ENCODE peak calls at places on chromosome 4, in ten cellular contexts. I is RWPE2, S is suprapubic skin, O is HepG2, H is tibial nerve, N is pancreas, V is coronary artery, C is cardiac fibroblast, M is NB4, W is H7. U is an unnamed sample.

GRCh38 chr4:40648742-40649281 is 19.1 kb upstream of the RBM47 start:
- DNase-seq in I (no peak), S (no peak), O (no peak), H (no peak), N (no peak), V (no peak), C (no peak), M (no peak), W (no peak), U (peak)

GRCh38 chr4:3494501-3494900 is 31.4 kb downstream of the DOK7 start:
- DNase-seq in I (no peak), S (no peak), O (no peak), H (no peak), N (no peak), V (no peak), C (peak), M (no peak), W (peak), U (no peak)

GRCh38 chr4:57633212-57633859 is 523.2 kb upstream of the IGFBP7 start:
- DNase-seq in I (no peak), S (no peak), O (no peak), H (no peak), N (no peak), V (no peak), C (no peak), M (no peak), W (no peak), U (no peak)

GRCh38 chr4:100287569-100287968 is 97.3 kb upstream of the DDIT4L start:
- DNase-seq in I (no peak), S (no peak), O (no peak), H (no peak), N (no peak), V (no peak), C (no peak), M (no peak), W (no peak), U (peak)

GRCh38 chr4:40877081-40877480 is 127.3 kb downstream of the NSUN7 start:
- DNase-seq in I (no peak), S (no peak), O (no peak), H (no peak), N (no peak), V (no peak), C (no peak), M (no peak), W (no peak), U (no peak)

GRCh38 chr4:170248576-170248975 is 158.8 kb upstream of the AADAT start:
- DNase-seq in I (no peak), S (no peak), O (no peak), H (no peak), N (no peak), V (no peak), C (no peak), M (no peak), W (no peak), U (no peak)

GRCh38 chr4:25984796-25985195 is 70.8 kb downstream of the SMIM20 start:
- DNase-seq in I (no peak), S (no peak), O (no peak), H (no peak), N (no peak), V (peak), C (no peak), M (no peak), W (no peak), U (no peak)

GRCh38 chr4:119210760-119211159 is 1.8 kb upstream of the USP53 start:
- DNase-seq in I (no peak), S (no peak), O (no peak), H (no peak), N (no peak), V (no peak), C (peak), M (peak), W (no peak), U (no peak)

GRCh38 chr4:8504279-8505007 is 63.9 kb downstream of the TRMT44 start:
- DNase-seq in I (no peak), S (no peak), O (peak), H (no peak), N (peak), V (no peak), C (no peak), M (no peak), W (peak), U (no peak)

GRCh38 chr4:950136-951020 is 18.1 kb downstream of the TMEM175 start:
- DNase-seq in I (no peak), S (no peak), O (no peak), H (no peak), N (no peak), V (peak), C (no peak), M (no peak), W (peak), U (no peak)

GRCh38 chr4:127379499-127379898 is 253.3 kb upstream of the INTU start:
- DNase-seq in I (no peak), S (no peak), O (no peak), H (no peak), N (no peak), V (no peak), C (no peak), M (no peak), W (no peak), U (no peak)

DNA sequence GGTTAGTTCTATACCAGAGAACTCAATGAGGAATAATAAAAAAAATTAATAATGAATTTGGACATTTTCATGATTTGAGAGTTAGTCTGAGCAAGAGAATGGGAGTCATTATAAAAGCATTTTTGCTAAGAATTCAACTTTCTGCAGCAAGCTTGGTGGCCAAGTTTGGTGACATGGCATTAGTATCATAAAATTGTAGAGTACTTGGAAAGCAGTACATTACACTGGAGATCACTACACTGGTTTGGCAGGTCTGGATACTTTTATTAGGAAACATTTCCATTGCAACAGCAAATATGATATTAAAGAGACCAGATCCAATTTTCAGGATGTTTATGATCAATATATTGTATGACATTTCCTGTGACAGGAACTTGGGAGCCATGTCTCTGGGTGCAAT is 249.1 kb upstream of the INTU start:
- DNase-seq in I (no peak), S (no peak), O (no peak), H (no peak), N (no peak), V (no peak), C (no peak), M (no peak), W (no peak), U (no peak)
- H3K4me3 ChIP-seq in I (no peak), S (no peak), O (no peak), H (no peak), N (no peak), V (no peak), C (no peak), M (no peak), W (no peak), U (no peak)

GRCh38 chr4:139266583-139267257 is 13.3 kb downstream of the MGARP start:
- DNase-seq in I (no peak), S (no peak), O (peak), H (peak), N (peak), V (peak), C (peak), M (peak), W (peak), U (peak)
- H3K4me3 ChIP-seq in I (no peak), S (peak), O (peak), H (peak), N (no peak), V (peak), C (peak), M (peak), W (no peak), U (peak)

DNA sequence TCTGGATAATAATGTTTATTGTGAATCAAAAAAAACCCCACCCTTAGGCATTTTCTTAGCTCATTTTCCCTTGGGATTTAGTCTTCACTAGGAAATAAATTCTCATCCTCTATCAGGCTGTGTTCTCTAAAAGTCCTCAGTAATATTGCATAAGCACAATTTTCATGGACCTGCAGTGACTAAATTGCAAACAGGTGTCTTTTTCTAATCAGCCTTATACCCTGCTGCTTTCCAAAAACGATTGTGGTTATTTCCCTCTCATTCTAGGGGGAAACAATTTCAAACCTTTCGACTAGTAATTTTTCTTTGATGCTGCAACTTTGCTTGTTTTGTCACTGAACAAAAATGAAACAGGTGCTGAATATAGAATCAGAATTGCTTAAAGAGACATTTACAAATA is 549.9 kb downstream of the PDHA2 start:
- DNase-seq in I (no peak), S (no peak), O (no peak), H (no peak), N (no peak), V (no peak), C (no peak), M (no peak), W (no peak), U (no peak)
- H3K4me3 ChIP-seq in I (no peak), S (no peak), O (no peak), H (no peak), N (no peak), V (no peak), C (no peak), M (no peak), W (no peak), U (no peak)

GRCh38 chr4:159150380-159150779 is 47.5 kb downstream of the RAPGEF2 start:
- DNase-seq in I (no peak), S (no peak), O (no peak), H (no peak), N (no peak), V (no peak), C (no peak), M (no peak), W (no peak), U (no peak)
- H3K4me3 ChIP-seq in I (no peak), S (no peak), O (no peak), H (no peak), N (no peak), V (no peak), C (no peak), M (no peak), W (no peak), U (no peak)

GRCh38 chr4:94714761-94715160 is 43.0 kb upstream of the BMPR1B start:
- DNase-seq in I (no peak), S (no peak), O (no peak), H (no peak), N (no peak), V (no peak), C (peak), M (no peak), W (no peak), U (no peak)
- H3K4me3 ChIP-seq in I (no peak), S (no peak), O (no peak), H (no peak), N (no peak), V (no peak), C (no peak), M (no peak), W (no peak), U (no peak)

DNA sequence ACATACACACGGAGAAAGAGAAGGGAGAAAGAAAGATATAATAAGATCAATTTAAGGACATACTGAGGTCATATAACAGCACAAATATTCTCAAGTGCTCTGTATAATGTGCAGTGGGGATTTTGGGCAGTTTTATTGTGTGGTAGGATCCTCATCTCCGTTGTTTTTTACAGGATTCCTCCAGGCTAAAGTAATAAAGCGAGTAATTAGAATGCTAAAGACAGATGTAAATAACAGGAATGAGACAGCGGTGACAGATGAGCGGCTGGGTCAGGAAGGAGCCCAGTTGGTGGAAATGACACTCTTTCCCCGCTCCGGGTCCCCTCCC is 15.9 kb downstream of the POU4F2 start:
- DNase-seq in I (no peak), S (no peak), O (no peak), H (no peak), N (no peak), V (no peak), C (no peak), M (no peak), W (no peak), U (no peak)
- H3K4me3 ChIP-seq in I (no peak), S (peak), O (no peak), H (peak), N (peak), V (peak), C (peak), M (no peak), W (peak), U (peak)

GRCh38 chr4:173534439-173534838 is 4.4 kb upstream of the HAND2 start:
- DNase-seq in I (no peak), S (no peak), O (no peak), H (no peak), N (no peak), V (no peak), C (no peak), M (no peak), W (no peak), U (no peak)
- H3K4me3 ChIP-seq in I (no peak), S (no peak), O (no peak), H (no peak), N (no peak), V (no peak), C (no peak), M (no peak), W (no peak), U (no peak)

DNA sequence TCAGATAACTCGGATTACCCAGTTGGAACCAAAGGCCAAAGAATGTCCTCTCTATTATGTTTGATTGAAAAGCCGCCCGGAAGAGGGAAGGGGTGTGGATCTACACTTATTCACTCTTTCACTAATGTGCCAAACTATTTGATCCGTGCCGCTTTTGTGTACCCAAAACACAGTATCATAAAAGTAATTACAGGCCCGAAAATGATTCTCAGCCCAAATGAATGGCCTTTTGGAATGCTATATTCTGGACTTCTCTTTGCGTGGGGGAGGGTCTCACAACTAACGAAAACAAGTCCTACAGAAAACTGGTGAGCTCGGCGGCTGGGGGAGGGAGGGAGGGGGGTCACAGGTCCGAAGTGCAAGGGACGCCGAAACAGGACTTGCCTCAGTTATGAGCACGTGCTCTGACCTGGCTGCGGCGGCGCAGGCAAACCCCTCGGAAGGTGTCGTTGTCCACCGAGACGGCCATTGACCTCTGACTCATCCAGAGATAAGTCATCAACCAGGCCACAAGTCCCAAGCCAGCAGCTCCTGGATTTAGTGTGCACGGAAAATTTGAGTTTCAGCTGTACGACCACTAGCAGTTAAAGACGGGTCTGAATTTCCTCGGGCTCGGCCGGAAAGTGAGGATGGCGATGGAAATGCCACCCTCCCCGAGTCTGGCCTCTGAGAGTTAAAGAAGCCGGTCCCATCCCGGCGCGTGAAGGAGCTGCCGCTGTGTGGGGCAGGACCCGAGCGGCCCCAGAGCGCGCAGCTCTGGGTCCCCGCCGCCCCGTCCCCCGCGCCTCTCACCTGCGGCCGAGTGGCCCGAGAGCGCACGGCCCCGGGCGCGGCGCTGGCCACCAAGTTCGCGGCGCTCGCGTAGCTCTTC is 721 bp downstream of the SH3D19 start:
- DNase-seq in I (peak), S (no peak), O (peak), H (no peak), N (peak), V (peak), C (peak), M (no peak), W (peak), U (peak)
- H3K4me3 ChIP-seq in I (peak), S (peak), O (peak), H (peak), N (peak), V (peak), C (peak), M (no peak), W (peak), U (peak)